ENCODE peak calls at places on chromosomes 7 and 10, in ten cellular contexts. B is activated naive CD8-positive, alpha-beta T cell treated with anti-CD3 and anti-CD28 coated beads, Interleukin-2, amount 10 ng/mL, durations not matched to agents 7 days and 5 days; R is Right ventricle myocardium superior; Z is naive thymus-derived CD8-positive, alpha-beta T cell; N is WTC11; Q is left ventricle myocardium superior; A is GM12878; T is mucosa of descending colon; X is pancreas; G is naive thymus-derived CD4-positive, alpha-beta T cell. V is an unnamed sample.

GRCh38 chr7:35818513-35818912 is 17.7 kb downstream of the SEPTIN7 start:
- ATAC-seq in B (no peak), R (no peak), Z (no peak), N (no peak), Q (no peak), A (no peak), T (no peak), X (no peak), G (no peak), V (no peak)

GRCh38 chr10:128877936-128878335 is 589.1 kb upstream of the MGMT start:
- ATAC-seq in B (no peak), R (no peak), Z (no peak), N (no peak), Q (no peak), A (no peak), T (no peak), X (no peak), G (no peak), V (no peak)

GRCh38 chr7:593324-594115 is 73.9 kb upstream of the PDGFA start:
- ATAC-seq in B (peak; percentile 35), R (peak; percentile 70), Z (peak; percentile 37), N (no peak), Q (peak; percentile 64), A (peak; percentile 83), T (no peak), X (no peak), G (peak; percentile 12), V (no peak)

GRCh38 chr10:48331436-48331835 is 25.0 kb downstream of the MAPK8 start:
- ATAC-seq in B (no peak), R (no peak), Z (no peak), N (no peak), Q (no peak), A (peak; percentile 66), T (no peak), X (no peak), G (no peak), V (no peak)

GRCh38 chr7:77606561-77606960 is 69.5 kb downstream of the PTPN12 start:
- ATAC-seq in B (no peak), R (no peak), Z (no peak), N (no peak), Q (no peak), A (no peak), T (no peak), X (no peak), G (no peak), V (no peak)

GRCh38 chr10:32105782-32106382 is 49.7 kb upstream of the KIF5B start:
- ATAC-seq in B (no peak), R (no peak), Z (no peak), N (no peak), Q (no peak), A (no peak), T (peak; percentile 94), X (no peak), G (no peak), V (no peak)

GRCh38 chr10:74871595-74872382 is 45.4 kb downstream of the KAT6B start:
- ATAC-seq in B (peak; percentile 81), R (no peak), Z (peak; percentile 37), N (no peak), Q (no peak), A (peak; percentile 96), T (peak; percentile 98), X (peak; percentile 28), G (peak; percentile 68), V (no peak)

GRCh38 chr10:6236349-6237188 is 33.8 kb downstream of the PFKFB3 start:
- ATAC-seq in B (no peak), R (no peak), Z (no peak), N (no peak), Q (no peak), A (no peak), T (no peak), X (no peak), G (no peak), V (no peak)

GRCh38 chr10:71468363-71469094 is 71.8 kb downstream of the CDH23 start:
- ATAC-seq in B (no peak), R (peak; percentile 65), Z (no peak), N (no peak), Q (peak; percentile 78), A (no peak), T (no peak), X (no peak), G (no peak), V (no peak)

GRCh38 chr7:120995659-120996058 is 7.1 kb downstream of the CPED1 start:
- ATAC-seq in B (no peak), R (no peak), Z (no peak), N (no peak), Q (no peak), A (no peak), T (no peak), X (no peak), G (no peak), V (no peak)

GRCh38 chr7:22364023-22364422 is 7.1 kb upstream of the RAPGEF5 start:
- ATAC-seq in B (no peak), R (no peak), Z (no peak), N (no peak), Q (no peak), A (no peak), T (no peak), X (no peak), G (no peak), V (no peak)

GRCh38 chr10:15384154-15384553 is 13.1 kb upstream of the FAM171A1 start:
- ATAC-seq in B (no peak), R (no peak), Z (no peak), N (no peak), Q (no peak), A (no peak), T (peak; percentile 84), X (no peak), G (no peak), V (no peak)

GRCh38 chr10:191703-192518 is 56.7 kb downstream of the ZMYND11 start:
- ATAC-seq in B (no peak), R (peak; percentile 94), Z (no peak), N (no peak), Q (peak; percentile 95), A (no peak), T (no peak), X (peak; percentile 87), G (no peak), V (peak; percentile 62)

V was measured in gastroesophageal sphincter.